ENCODE peak calls at places on chromosomes 4 and X, in eight cellular contexts. B is tibial nerve, H is A549, G is suprapubic skin, U is esophagus muscularis mucosa, X is transverse colon, R is ovary, D is stomach. Q is an unnamed sample.

GRCh38 chrX:53831662-53832635 is 145.4 kb upstream of the HUWE1 start:
- DNase-seq in B (no peak), H (peak), G (no peak), U (no peak), X (peak), R (no peak), D (no peak), Q (peak)

GRCh38 chrX:50432760-50433377 is 37.8 kb downstream of the DGKK start:
- DNase-seq in B (no peak), H (no peak), G (no peak), U (no peak), X (no peak), R (no peak), D (no peak), Q (no peak)

GRCh38 chr4:137610960-137611359 is 78.7 kb upstream of the PCDH18 start:
- DNase-seq in B (no peak), H (peak), G (no peak), U (no peak), X (no peak), R (no peak), D (no peak), Q (no peak)

GRCh38 chr4:152678841-152679240 is 956 bp downstream of the TMEM154 start:
- DNase-seq in B (no peak), H (no peak), G (no peak), U (no peak), X (no peak), R (no peak), D (no peak), Q (no peak)

GRCh38 chrX:108090474-108091265 is 672 bp downstream of the PSMD10 start:
- DNase-seq in B (no peak), H (peak), G (no peak), U (no peak), X (no peak), R (no peak), D (no peak), Q (no peak)

GRCh38 chr4:7303561-7303960 is 111.2 kb downstream of the SORCS2 start:
- DNase-seq in B (no peak), H (no peak), G (no peak), U (no peak), X (no peak), R (no peak), D (no peak), Q (no peak)

GRCh38 chrX:21745756-21746155 is 12.2 kb downstream of the SMPX start:
- DNase-seq in B (peak), H (peak), G (no peak), U (no peak), X (peak), R (peak), D (peak), Q (no peak)

GRCh38 chr4:57109530-57109846 is 697 bp downstream of the IGFBP7 start:
- DNase-seq in B (no peak), H (no peak), G (no peak), U (no peak), X (no peak), R (no peak), D (no peak), Q (no peak)

GRCh38 chr4:106095408-106095807 is 200.1 kb downstream of the NPNT start:
- DNase-seq in B (no peak), H (no peak), G (no peak), U (no peak), X (no peak), R (no peak), D (no peak), Q (no peak)

GRCh38 chr4:140346136-140346535 is 27.3 kb upstream of the SCOC start:
- DNase-seq in B (no peak), H (no peak), G (no peak), U (no peak), X (no peak), R (no peak), D (peak), Q (no peak)

GRCh38 chr4:19945979-19946380 is 305.7 kb upstream of the SLIT2 start:
- DNase-seq in B (no peak), H (no peak), G (no peak), U (no peak), X (no peak), R (no peak), D (no peak), Q (no peak)

GRCh38 chrX:41377624-41378023 is 43.7 kb downstream of the DDX3X start:
- DNase-seq in B (no peak), H (no peak), G (no peak), U (no peak), X (no peak), R (no peak), D (no peak), Q (no peak)

GRCh38 chr4:116469582-116469981 is 615.8 kb downstream of the TRAM1L1 start:
- DNase-seq in B (no peak), H (no peak), G (no peak), U (no peak), X (no peak), R (no peak), D (no peak), Q (no peak)

GRCh38 chr4:10587697-10588096 is 96.9 kb downstream of the CLNK start:
- DNase-seq in B (no peak), H (no peak), G (no peak), U (no peak), X (no peak), R (no peak), D (no peak), Q (no peak)

GRCh38 chrX:84168095-84168494 is 19.9 kb downstream of the RPS6KA6 start:
- DNase-seq in B (no peak), H (peak), G (no peak), U (no peak), X (no peak), R (no peak), D (no peak), Q (no peak)

GRCh38 chrX:115392031-115392430 is 102.5 kb downstream of the LUZP4 start:
- DNase-seq in B (no peak), H (no peak), G (no peak), U (no peak), X (no peak), R (no peak), D (no peak), Q (no peak)

GRCh38 chrX:131923614-131924250 is 99.4 kb upstream of the STK26 start:
- DNase-seq in B (no peak), H (peak), G (no peak), U (no peak), X (no peak), R (no peak), D (no peak), Q (no peak)

GRCh38 chr4:119690871-119691270 is 62.3 kb upstream of the PDE5A start:
- DNase-seq in B (no peak), H (peak), G (no peak), U (no peak), X (no peak), R (no peak), D (no peak), Q (no peak)

DNA sequence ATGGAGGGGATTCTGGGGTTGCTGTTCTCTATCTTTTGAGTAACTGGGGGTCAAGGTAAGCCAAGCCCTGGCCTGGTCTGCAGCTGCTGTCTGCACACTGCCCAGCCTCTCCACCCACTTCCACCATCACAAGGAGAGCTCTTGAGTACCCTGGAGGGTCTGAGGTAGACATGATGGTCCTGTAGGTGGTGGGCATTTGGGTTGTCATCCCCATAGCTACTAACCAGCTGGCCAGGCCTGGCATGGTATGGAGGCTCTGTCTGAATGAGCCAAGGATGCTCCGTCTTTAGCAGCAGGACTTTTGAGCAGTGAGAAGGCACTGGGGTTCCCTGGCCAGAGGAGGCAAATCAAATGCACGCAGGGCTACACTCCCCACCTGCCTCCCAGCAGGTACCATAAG is 82.7 kb downstream of the NHSL2 start:
- DNase-seq in B (no peak), H (no peak), G (no peak), U (no peak), X (no peak), R (no peak), D (no peak), Q (no peak)
- H3K4me3 ChIP-seq in B (no peak), H (no peak), G (no peak), U (no peak), X (no peak), R (no peak), D (no peak), Q (no peak)

GRCh38 chrX:2628751-2629315 is 62.3 kb upstream of the CD99 start:
- DNase-seq in B (no peak), H (peak), G (no peak), U (peak), X (no peak), R (no peak), D (no peak), Q (no peak)
- H3K27ac ChIP-seq in B (no peak), H (peak), G (peak), U (no peak), X (peak), R (no peak), D (peak), Q (peak)

GRCh38 chr4:25310066-25310824 is 2.3 kb upstream of the ZCCHC4 start:
- DNase-seq in B (no peak), H (no peak), G (no peak), U (no peak), X (no peak), R (no peak), D (no peak), Q (no peak)

GRCh38 chr4:25307596-25307995 is 5.0 kb upstream of the ZCCHC4 start:
- DNase-seq in B (no peak), H (no peak), G (no peak), U (no peak), X (no peak), R (no peak), D (no peak), Q (no peak)

GRCh38 chr4:25308266-25308665 is 4.3 kb upstream of the ZCCHC4 start:
- DNase-seq in B (no peak), H (no peak), G (no peak), U (no peak), X (no peak), R (no peak), D (no peak), Q (no peak)

GRCh38 chr4:25310825-25311210 is 1.8 kb upstream of the ZCCHC4 start:
- DNase-seq in B (no peak), H (no peak), G (no peak), U (no peak), X (no peak), R (no peak), D (no peak), Q (no peak)

GRCh38 chr4:25308761-25309160 is 3.8 kb upstream of the ZCCHC4 start:
- DNase-seq in B (no peak), H (no peak), G (no peak), U (no peak), X (no peak), R (no peak), D (no peak), Q (no peak)
- TF ChIP-seq EP300 in B (no peak), H (no peak), G (no peak), U (no peak), X (no peak), R (no peak), D (no peak), Q (no peak)

GRCh38 chr4:1172228-1172851 is at the start of gene SPON2:
- DNase-seq in B (no peak), H (no peak), G (no peak), U (peak), X (no peak), R (peak), D (no peak), Q (no peak)

GRCh38 chr4:1169691-1170096 is 2.7 kb downstream of the SPON2 start:
- DNase-seq in B (no peak), H (no peak), G (no peak), U (peak), X (no peak), R (peak), D (no peak), Q (peak)

GRCh38 chr4:1170156-1170804 is 2.1 kb downstream of the SPON2 start:
- DNase-seq in B (no peak), H (no peak), G (no peak), U (peak), X (no peak), R (peak), D (no peak), Q (no peak)

GRCh38 chr4:1171306-1172227 is 816 bp downstream of the SPON2 start:
- DNase-seq in B (no peak), H (no peak), G (no peak), U (peak), X (peak), R (peak), D (no peak), Q (peak)

GRCh38 chr4:1170805-1171305 is 1.5 kb downstream of the SPON2 start:
- DNase-seq in B (no peak), H (no peak), G (no peak), U (peak), X (no peak), R (peak), D (no peak), Q (no peak)
- H3K4me3 ChIP-seq in B (peak), H (no peak), G (peak), U (peak), X (peak), R (peak), D (peak), Q (no peak)

Q was measured in upper lobe of left lung.